ENCODE peak calls at places on chromosomes 6 and 20, in ten cellular contexts. D, V, A, M, T, F, K, G, P and N are unnamed samples.

GRCh38 chr6:38943964-38944363 is 104.6 kb upstream of the GLP1R start:
- DNase-seq in D (no peak), V (no peak), A (no peak), M (no peak), T (no peak), F (no peak), K (peak; percentile 1), G (no peak), P (no peak), N (no peak)

GRCh38 chr6:160733045-160733646 is 31.1 kb downstream of the PLG start:
- DNase-seq in D (no peak), V (peak; percentile 33), A (no peak), M (peak; percentile 51), T (peak; percentile 50), F (peak; percentile 80), K (peak; percentile 62), G (no peak), P (peak; percentile 37), N (peak; percentile 72)

GRCh38 chr6:90045535-90045934 is 151.3 kb downstream of the GJA10 start:
- DNase-seq in D (no peak), V (no peak), A (no peak), M (no peak), T (no peak), F (no peak), K (peak; percentile 81), G (no peak), P (no peak), N (no peak)

GRCh38 chr20:58340853-58341252 is 31.3 kb downstream of the RAB22A start:
- DNase-seq in D (no peak), V (no peak), A (no peak), M (peak; percentile 23), T (peak; percentile 23), F (no peak), K (no peak), G (no peak), P (no peak), N (peak; percentile 11)

GRCh38 chr6:45900808-45901752 is 114.6 kb downstream of the CLIC5 start:
- DNase-seq in D (no peak), V (no peak), A (no peak), M (no peak), T (peak; percentile 31), F (peak; percentile 34), K (peak; percentile 63), G (no peak), P (no peak), N (peak; percentile 48)

GRCh38 chr20:19986419-19986818 is 30.7 kb upstream of the NAA20 start:
- DNase-seq in D (no peak), V (peak; percentile 71), A (no peak), M (peak; percentile 68), T (no peak), F (no peak), K (peak; percentile 43), G (no peak), P (no peak), N (peak; percentile 56)

GRCh38 chr6:56328366-56328765 is 81.0 kb upstream of the COL21A1 start:
- DNase-seq in D (no peak), V (no peak), A (no peak), M (no peak), T (no peak), F (no peak), K (no peak), G (no peak), P (no peak), N (no peak)

GRCh38 chr6:158758464-158758863 is 60.7 kb downstream of the EZR start:
- DNase-seq in D (no peak), V (no peak), A (no peak), M (peak; percentile 15), T (no peak), F (peak; percentile 68), K (peak; percentile 63), G (no peak), P (no peak), N (no peak)

GRCh38 chr20:47586648-47587306 is 85.1 kb downstream of the NCOA3 start:
- DNase-seq in D (no peak), V (no peak), A (no peak), M (peak; percentile 65), T (peak; percentile 24), F (no peak), K (peak; percentile 63), G (no peak), P (no peak), N (no peak)

GRCh38 chr6:142409794-142410193 is 108.0 kb downstream of the ADGRG6 start:
- DNase-seq in D (no peak), V (no peak), A (no peak), M (no peak), T (no peak), F (no peak), K (no peak), G (no peak), P (no peak), N (no peak)

GRCh38 chr20:955111-955510 is 39.0 kb upstream of the ANGPT4 start:
- DNase-seq in D (no peak), V (no peak), A (no peak), M (no peak), T (no peak), F (no peak), K (no peak), G (no peak), P (no peak), N (no peak)

GRCh38 chr20:952196-952795 is 36.2 kb upstream of the ANGPT4 start:
- DNase-seq in D (no peak), V (no peak), A (no peak), M (no peak), T (no peak), F (no peak), K (no peak), G (no peak), P (no peak), N (no peak)

GRCh38 chr20:951384-952169 is 35.4 kb upstream of the ANGPT4 start:
- DNase-seq in D (no peak), V (no peak), A (no peak), M (no peak), T (no peak), F (no peak), K (no peak), G (no peak), P (no peak), N (no peak)

GRCh38 chr20:955656-956055 is 39.5 kb upstream of the ANGPT4 start:
- DNase-seq in D (no peak), V (no peak), A (no peak), M (no peak), T (no peak), F (no peak), K (no peak), G (no peak), P (no peak), N (no peak)

DNA sequence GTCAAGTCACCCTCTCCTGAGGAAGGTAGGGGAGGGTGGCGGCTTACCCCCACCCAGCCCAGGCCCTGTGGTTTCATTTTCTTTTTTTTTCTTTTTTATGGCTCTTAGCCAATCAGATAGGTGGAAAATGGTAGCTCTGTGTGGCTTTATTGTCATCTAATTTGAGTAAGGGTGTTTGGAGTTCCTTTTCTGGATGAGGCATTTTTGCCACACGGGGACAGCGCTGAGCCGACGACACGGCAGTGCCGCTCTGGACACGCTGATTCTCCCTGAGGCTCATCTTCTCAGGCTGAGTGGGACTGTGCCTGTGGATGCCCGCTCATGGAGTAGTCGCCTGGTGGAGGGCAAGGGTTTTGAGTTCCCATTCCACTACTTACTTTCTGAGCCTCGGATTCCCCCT is 37.6 kb upstream of the ANGPT4 start:
- DNase-seq in D (no peak), V (no peak), A (no peak), M (no peak), T (no peak), F (no peak), K (peak; percentile 7), G (no peak), P (no peak), N (peak; percentile 28)
- TF ChIP-seq CTCF in D (no peak), V (no peak), A (no peak), M (peak; percentile 30), T (peak; percentile 41), F (peak; percentile 8), K (peak; percentile 49), G (no peak), P (no peak), N (peak; percentile 54)

DNA sequence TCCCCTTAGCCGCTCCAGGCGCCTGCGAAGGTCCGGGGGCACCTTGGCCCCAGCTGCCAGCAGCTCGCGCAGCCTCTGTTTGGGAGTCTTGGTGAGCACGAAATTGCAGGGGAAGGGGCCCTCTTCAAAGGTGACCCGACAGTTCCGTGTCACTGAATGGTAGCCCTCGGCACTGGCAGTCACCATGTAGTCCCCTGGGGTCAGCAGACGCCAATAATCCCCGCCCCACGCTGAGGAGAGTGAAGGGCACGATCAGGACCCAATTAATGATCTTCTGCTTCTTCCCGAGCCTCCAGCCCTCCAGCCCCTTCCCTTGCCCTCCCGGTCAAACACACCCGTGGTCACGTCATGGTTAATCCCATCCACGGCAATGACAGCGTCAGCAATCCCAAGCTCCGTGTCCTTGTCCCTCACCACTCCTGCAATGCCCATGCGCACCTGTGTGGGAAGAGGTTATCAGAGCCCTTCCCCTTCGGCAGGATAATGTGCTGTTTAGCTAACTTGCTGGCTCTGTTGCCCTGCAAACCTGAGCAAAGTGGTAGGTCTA is 6.2 kb downstream of the CPXM1 start:
- DNase-seq in D (no peak), V (no peak), A (no peak), M (no peak), T (no peak), F (no peak), K (no peak), G (no peak), P (no peak), N (no peak)
- H3K4me3 ChIP-seq in D (no peak overlapping the region), V (no peak overlapping the region), A (no peak overlapping the region), M (no peak overlapping the region), T (no peak overlapping the region), F (no peak overlapping the region), K (no peak overlapping the region), G (no peak overlapping the region), P (no peak overlapping the region), N (no peak overlapping the region)

GRCh38 chr6:87078983-87079616 is 15.8 kb downstream of the CGA start:
- DNase-seq in D (peak; percentile 48), V (peak; percentile 54), A (peak; percentile 70), M (peak; percentile 73), T (peak; percentile 74), F (peak; percentile 85), K (peak; percentile 82), G (peak; percentile 51), P (peak; percentile 81), N (peak; percentile 75)
- TF ChIP-seq CTCF in D (peak; percentile 88), V (peak; percentile 42), A (peak; percentile 87), M (peak; percentile 99), T (peak; percentile 100), F (peak; percentile 73), K (peak; percentile 98), G (peak; percentile 76), P (peak; percentile 84), N (peak; percentile 99)

DNA sequence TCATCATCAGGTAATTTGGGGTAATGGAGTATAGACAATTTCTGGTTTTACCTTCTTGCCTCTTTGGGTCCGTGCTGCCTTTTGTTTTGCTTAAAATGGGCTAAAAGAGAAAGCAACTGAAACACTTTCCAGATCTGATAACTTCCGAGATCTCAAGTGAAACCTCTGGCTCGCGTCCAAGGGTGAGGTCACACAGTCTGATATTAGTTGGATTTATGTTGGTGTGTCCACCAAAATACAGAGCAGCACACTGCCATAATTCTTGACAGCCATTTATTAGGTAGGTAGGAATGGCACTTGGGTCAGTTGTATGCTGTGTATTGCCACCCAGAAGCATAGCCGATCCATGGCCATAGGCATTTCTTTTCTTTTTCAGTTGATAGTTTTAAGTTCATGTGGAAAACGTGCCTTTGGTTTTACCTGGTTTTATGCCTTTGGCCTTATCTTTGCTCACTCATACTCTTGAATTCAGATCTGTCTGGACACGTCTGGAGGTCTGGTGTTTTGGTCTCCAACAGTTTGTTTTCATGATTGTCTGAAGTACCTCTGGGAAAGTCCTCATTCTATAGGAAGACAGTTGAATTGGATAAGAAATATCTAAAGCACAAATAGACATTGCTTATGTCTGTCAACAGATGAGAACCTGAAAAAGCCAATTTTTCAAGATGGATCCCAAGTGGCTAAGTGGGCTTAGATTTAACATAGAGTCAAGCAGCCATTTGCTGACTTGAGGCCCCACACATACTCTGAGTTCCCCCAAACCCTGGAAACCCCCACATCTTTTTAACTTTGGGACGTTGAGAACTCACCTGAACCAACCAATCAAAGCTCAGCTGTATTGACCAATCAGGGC is 320.8 kb downstream of the SOX4 start:
- DNase-seq in D (peak; percentile 69), V (peak; percentile 84), A (peak; percentile 79), M (peak; percentile 39), T (peak; percentile 51), F (peak; percentile 51), K (peak; percentile 20), G (peak; percentile 15), P (peak; percentile 77), N (peak; percentile 59)
- H3K4me3 ChIP-seq in D (peak overlapping the region; percentile 38), V (no peak overlapping the region), A (peak overlapping the region; percentile 34), M (no peak overlapping the region), T (no peak overlapping the region), F (no peak overlapping the region), K (no peak overlapping the region), G (no peak overlapping the region), P (no peak overlapping the region), N (no peak overlapping the region)